ENCODE peak calls at places on chromosome 4, in four cellular contexts. One of them, this sample, is unnamed.
A peak's percentile ranks its signal among the peaks of the same experiment; 100 is the strongest.

GRCh38 chr4:46254788-46255187 is 130.9 kb upstream of the GABRG1 start:
- DNase-seq in IMR-90: peak; percentile 38
- DNase-seq in adrenal gland: no peak
- DNase-seq in testis: no peak
- DNase-seq in this sample: no peak

GRCh38 chr4:30719363-30720020 is 677 bp upstream of the PCDH7 start:
- DNase-seq in IMR-90: peak; percentile 68
- DNase-seq in adrenal gland: peak; percentile 21
- DNase-seq in testis: no peak
- DNase-seq in this sample: peak; percentile 65

GRCh38 chr4:118034061-118034785 is at the start of gene NDST3:
- DNase-seq in IMR-90: peak; percentile 31
- DNase-seq in adrenal gland: no peak
- DNase-seq in testis: peak; percentile 89
- DNase-seq in this sample: peak; percentile 81

GRCh38 chr4:142091691-142092182 is 455.4 kb downstream of the IL15 start:
- DNase-seq in IMR-90: peak; percentile 99
- DNase-seq in adrenal gland: peak; percentile 59
- DNase-seq in testis: peak; percentile 52
- DNase-seq in this sample: no peak

GRCh38 chr4:120018786-120019185 is 47.9 kb downstream of the MAD2L1 start:
- DNase-seq in IMR-90: peak; percentile 57
- DNase-seq in adrenal gland: no peak
- DNase-seq in testis: no peak
- DNase-seq in this sample: no peak

GRCh38 chr4:76211769-76212168 is 1.9 kb downstream of the SCARB2 start:
- DNase-seq in IMR-90: no peak
- DNase-seq in adrenal gland: no peak
- DNase-seq in testis: no peak
- DNase-seq in this sample: no peak

GRCh38 chr4:24896977-24897376 is 15.9 kb downstream of the CCDC149 start:
- DNase-seq in IMR-90: no peak
- DNase-seq in adrenal gland: no peak
- DNase-seq in testis: no peak
- DNase-seq in this sample: no peak

GRCh38 chr4:3831529-3832150 is 65.5 kb downstream of the ADRA2C start:
- DNase-seq in IMR-90: no peak
- DNase-seq in adrenal gland: no peak
- DNase-seq in testis: no peak
- DNase-seq in this sample: no peak

GRCh38 chr4:98939892-98940298 is 11.0 kb upstream of the EIF4E start:
- DNase-seq in IMR-90: peak; percentile 80
- DNase-seq in adrenal gland: no peak
- DNase-seq in testis: no peak
- DNase-seq in this sample: peak; percentile 42

GRCh38 chr4:169225812-169226211 is 44.9 kb downstream of the SH3RF1 start:
- DNase-seq in IMR-90: peak; percentile 60
- DNase-seq in adrenal gland: no peak
- DNase-seq in testis: no peak
- DNase-seq in this sample: no peak

GRCh38 chr4:153345011-153345981 is 808 bp downstream of the MND1 start:
- DNase-seq in IMR-90: peak; percentile 56
- DNase-seq in adrenal gland: peak; percentile 42
- DNase-seq in testis: peak; percentile 50
- DNase-seq in this sample: peak; percentile 74

GRCh38 chr4:45292844-45293243 is 566.5 kb upstream of the GNPDA2 start:
- DNase-seq in IMR-90: no peak
- DNase-seq in adrenal gland: no peak
- DNase-seq in testis: no peak
- DNase-seq in this sample: no peak

GRCh38 chr4:159267940-159268327 is 165.1 kb downstream of the RAPGEF2 start:
- DNase-seq in IMR-90: no peak
- DNase-seq in adrenal gland: no peak
- DNase-seq in testis: no peak
- DNase-seq in this sample: no peak

GRCh38 chr4:38468491-38468890 is 195.5 kb upstream of the KLF3 start:
- DNase-seq in IMR-90: no peak
- DNase-seq in adrenal gland: no peak
- DNase-seq in testis: no peak
- DNase-seq in this sample: no peak

GRCh38 chr4:93897559-93897958 is 69.0 kb downstream of the ATOH1 start:
- DNase-seq in IMR-90: no peak
- DNase-seq in adrenal gland: no peak
- DNase-seq in testis: no peak
- DNase-seq in this sample: peak; percentile 35

GRCh38 chr4:10069065-10069626 is 47.5 kb downstream of the WDR1 start:
- DNase-seq in IMR-90: no peak
- DNase-seq in adrenal gland: no peak
- DNase-seq in testis: no peak
- DNase-seq in this sample: no peak
- H3K4me3 ChIP-seq in IMR-90: no peak overlapping the region
- H3K4me3 ChIP-seq in adrenal gland: no peak overlapping the region
- H3K4me3 ChIP-seq in testis: no peak overlapping the region
- H3K4me3 ChIP-seq in this sample: no peak overlapping the region

GRCh38 chr4:156636398-156636797 is 335.2 kb downstream of the PDGFC start:
- DNase-seq in IMR-90: no peak
- DNase-seq in adrenal gland: no peak
- DNase-seq in testis: no peak
- DNase-seq in this sample: no peak

GRCh38 chr4:156635046-156635445 is 336.6 kb downstream of the PDGFC start:
- DNase-seq in IMR-90: no peak
- DNase-seq in adrenal gland: no peak
- DNase-seq in testis: no peak
- DNase-seq in this sample: no peak

GRCh38 chr4:156638925-156639605 is 332.5 kb downstream of the PDGFC start:
- DNase-seq in IMR-90: peak; percentile 69
- DNase-seq in adrenal gland: no peak
- DNase-seq in testis: no peak
- DNase-seq in this sample: no peak

GRCh38 chr4:156634612-156635011 is 337.0 kb downstream of the PDGFC start:
- DNase-seq in IMR-90: peak; percentile 21
- DNase-seq in adrenal gland: no peak
- DNase-seq in testis: no peak
- DNase-seq in this sample: no peak

GRCh38 chr4:156638332-156638731 is 333.3 kb downstream of the PDGFC start:
- DNase-seq in IMR-90: peak; percentile 53
- DNase-seq in adrenal gland: no peak
- DNase-seq in testis: no peak
- DNase-seq in this sample: no peak
- H3K4me3 ChIP-seq in IMR-90: no peak overlapping the region
- H3K4me3 ChIP-seq in adrenal gland: no peak overlapping the region
- H3K4me3 ChIP-seq in testis: no peak overlapping the region
- H3K4me3 ChIP-seq in this sample: no peak overlapping the region

GRCh38 chr4:186900232-186900900 is 176.7 kb upstream of the FAT1 start:
- DNase-seq in IMR-90: peak; percentile 87
- DNase-seq in adrenal gland: no peak
- DNase-seq in testis: no peak
- DNase-seq in this sample: no peak
- H3K4me3 ChIP-seq in IMR-90: no peak overlapping the region
- H3K4me3 ChIP-seq in adrenal gland: no peak overlapping the region
- H3K4me3 ChIP-seq in testis: no peak overlapping the region
- H3K4me3 ChIP-seq in this sample: no peak overlapping the region

GRCh38 chr4:8394806-8395205 is 45.7 kb downstream of the ACOX3 start:
- DNase-seq in IMR-90: no peak
- DNase-seq in adrenal gland: no peak
- DNase-seq in testis: no peak
- DNase-seq in this sample: no peak
- H3K4me3 ChIP-seq in IMR-90: no peak overlapping the region
- H3K4me3 ChIP-seq in adrenal gland: no peak overlapping the region
- H3K4me3 ChIP-seq in testis: no peak overlapping the region
- H3K4me3 ChIP-seq in this sample: no peak overlapping the region

GRCh38 chr4:113772319-113772718 is 10.8 kb upstream of the CAMK2D start:
- DNase-seq in IMR-90: no peak
- DNase-seq in adrenal gland: no peak
- DNase-seq in testis: no peak
- DNase-seq in this sample: no peak
- H3K4me3 ChIP-seq in IMR-90: no peak overlapping the region
- H3K4me3 ChIP-seq in adrenal gland: no peak overlapping the region
- H3K4me3 ChIP-seq in testis: peak overlapping the region; percentile 29
- H3K4me3 ChIP-seq in this sample: no peak overlapping the region

DNA sequence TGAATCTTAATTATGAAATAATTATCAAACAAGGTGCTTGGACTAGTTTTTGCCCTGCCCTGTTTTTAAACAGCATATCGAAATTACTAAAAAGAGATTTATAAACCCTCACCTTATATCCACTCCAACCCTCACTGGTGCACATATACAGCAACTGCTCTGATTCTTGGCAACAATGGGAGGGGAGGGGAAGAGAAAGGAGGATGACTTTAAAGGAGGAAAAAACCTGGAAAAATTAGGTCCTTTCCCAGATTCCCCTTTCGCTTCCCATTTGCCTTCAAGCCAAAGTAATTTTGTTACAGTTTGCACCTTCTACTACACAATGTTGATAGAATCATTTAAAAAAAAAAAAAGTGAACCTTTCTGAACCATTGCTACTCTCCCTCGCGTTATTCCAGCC is 745 bp upstream of the MAB21L2 start:
- DNase-seq in IMR-90: no peak
- DNase-seq in adrenal gland: no peak
- DNase-seq in testis: no peak
- DNase-seq in this sample: no peak
- H3K4me3 ChIP-seq in IMR-90: peak overlapping the region; percentile 78
- H3K4me3 ChIP-seq in adrenal gland: no peak overlapping the region
- H3K4me3 ChIP-seq in testis: no peak overlapping the region
- H3K4me3 ChIP-seq in this sample: peak overlapping the region; percentile 70

This sample was measured in SK-N-SH.